ENCODE peak calls at places on chromosomes 11 and 22, in ten cellular contexts. One of them, this sample, is unnamed.

GRCh38 chr22:42257386-42257785 is 13.1 kb downstream of the TCF20 start:
- DNase-seq in bronchial epithelial cell: no peak
- DNase-seq in activated T-cell treated with anti-CD3 and anti-CD28 coated beads, Interleukin-2, amount 50 U/mL, for 24 hours: no peak
- DNase-seq in HL-60: no peak
- DNase-seq in lung microvascular endothelial cell: no peak
- DNase-seq in stimulated activated CD4-positive, alpha-beta T cell treated with anti-CD3 and anti-CD28 coated beads, Interleukin-4, amount 100 ng/mL, for 4 hours: no peak
- DNase-seq in A549: no peak
- DNase-seq in NCI-H2081: no peak
- DNase-seq in mucosa of gallbladder: no peak
- DNase-seq in NCI-H1694: no peak
- DNase-seq in this sample: no peak

GRCh38 chr11:67483901-67484665 is 1.3 kb downstream of the AIP start:
- DNase-seq in bronchial epithelial cell: no peak
- DNase-seq in activated T-cell treated with anti-CD3 and anti-CD28 coated beads, Interleukin-2, amount 50 U/mL, for 24 hours: peak
- DNase-seq in HL-60: no peak
- DNase-seq in lung microvascular endothelial cell: no peak
- DNase-seq in stimulated activated CD4-positive, alpha-beta T cell treated with anti-CD3 and anti-CD28 coated beads, Interleukin-4, amount 100 ng/mL, for 4 hours: peak
- DNase-seq in A549: no peak
- DNase-seq in NCI-H2081: no peak
- DNase-seq in mucosa of gallbladder: no peak
- DNase-seq in NCI-H1694: no peak
- DNase-seq in this sample: no peak

GRCh38 chr11:125376117-125376516 is 119.9 kb downstream of the FEZ1 start:
- DNase-seq in bronchial epithelial cell: peak
- DNase-seq in activated T-cell treated with anti-CD3 and anti-CD28 coated beads, Interleukin-2, amount 50 U/mL, for 24 hours: no peak
- DNase-seq in HL-60: no peak
- DNase-seq in lung microvascular endothelial cell: no peak
- DNase-seq in stimulated activated CD4-positive, alpha-beta T cell treated with anti-CD3 and anti-CD28 coated beads, Interleukin-4, amount 100 ng/mL, for 4 hours: no peak
- DNase-seq in A549: no peak
- DNase-seq in NCI-H2081: no peak
- DNase-seq in mucosa of gallbladder: no peak
- DNase-seq in NCI-H1694: no peak
- DNase-seq in this sample: no peak

GRCh38 chr11:33723238-33723881 is 12.9 kb downstream of the CD59 start:
- DNase-seq in bronchial epithelial cell: peak
- DNase-seq in activated T-cell treated with anti-CD3 and anti-CD28 coated beads, Interleukin-2, amount 50 U/mL, for 24 hours: no peak
- DNase-seq in HL-60: no peak
- DNase-seq in lung microvascular endothelial cell: no peak
- DNase-seq in stimulated activated CD4-positive, alpha-beta T cell treated with anti-CD3 and anti-CD28 coated beads, Interleukin-4, amount 100 ng/mL, for 4 hours: no peak
- DNase-seq in A549: peak
- DNase-seq in NCI-H2081: no peak
- DNase-seq in mucosa of gallbladder: no peak
- DNase-seq in NCI-H1694: no peak
- DNase-seq in this sample: no peak

GRCh38 chr11:67345247-67345948 is 7.9 kb downstream of the POLD4 start:
- DNase-seq in bronchial epithelial cell: no peak
- DNase-seq in activated T-cell treated with anti-CD3 and anti-CD28 coated beads, Interleukin-2, amount 50 U/mL, for 24 hours: peak
- DNase-seq in HL-60: no peak
- DNase-seq in lung microvascular endothelial cell: peak
- DNase-seq in stimulated activated CD4-positive, alpha-beta T cell treated with anti-CD3 and anti-CD28 coated beads, Interleukin-4, amount 100 ng/mL, for 4 hours: no peak
- DNase-seq in A549: no peak
- DNase-seq in NCI-H2081: no peak
- DNase-seq in mucosa of gallbladder: no peak
- DNase-seq in NCI-H1694: no peak
- DNase-seq in this sample: no peak

GRCh38 chr11:11988099-11988651 is 20.3 kb downstream of the DKK3 start:
- DNase-seq in bronchial epithelial cell: peak
- DNase-seq in activated T-cell treated with anti-CD3 and anti-CD28 coated beads, Interleukin-2, amount 50 U/mL, for 24 hours: no peak
- DNase-seq in HL-60: no peak
- DNase-seq in lung microvascular endothelial cell: peak
- DNase-seq in stimulated activated CD4-positive, alpha-beta T cell treated with anti-CD3 and anti-CD28 coated beads, Interleukin-4, amount 100 ng/mL, for 4 hours: no peak
- DNase-seq in A549: no peak
- DNase-seq in NCI-H2081: no peak
- DNase-seq in mucosa of gallbladder: no peak
- DNase-seq in NCI-H1694: no peak
- DNase-seq in this sample: no peak

GRCh38 chr11:64251986-64252837 is 882 bp downstream of the PLCB3 start:
- DNase-seq in bronchial epithelial cell: peak
- DNase-seq in activated T-cell treated with anti-CD3 and anti-CD28 coated beads, Interleukin-2, amount 50 U/mL, for 24 hours: no peak
- DNase-seq in HL-60: no peak
- DNase-seq in lung microvascular endothelial cell: no peak
- DNase-seq in stimulated activated CD4-positive, alpha-beta T cell treated with anti-CD3 and anti-CD28 coated beads, Interleukin-4, amount 100 ng/mL, for 4 hours: no peak
- DNase-seq in A549: peak
- DNase-seq in NCI-H2081: no peak
- DNase-seq in mucosa of gallbladder: no peak
- DNase-seq in NCI-H1694: no peak
- DNase-seq in this sample: peak

GRCh38 chr11:65992056-65992455 is 9.9 kb downstream of the EIF1AD start:
- DNase-seq in bronchial epithelial cell: no peak
- DNase-seq in activated T-cell treated with anti-CD3 and anti-CD28 coated beads, Interleukin-2, amount 50 U/mL, for 24 hours: no peak
- DNase-seq in HL-60: no peak
- DNase-seq in lung microvascular endothelial cell: no peak
- DNase-seq in stimulated activated CD4-positive, alpha-beta T cell treated with anti-CD3 and anti-CD28 coated beads, Interleukin-4, amount 100 ng/mL, for 4 hours: no peak
- DNase-seq in A549: no peak
- DNase-seq in NCI-H2081: no peak
- DNase-seq in mucosa of gallbladder: no peak
- DNase-seq in NCI-H1694: peak
- DNase-seq in this sample: no peak

GRCh38 chr22:37485006-37485713 is 1.0 kb downstream of the MFNG start:
- DNase-seq in bronchial epithelial cell: no peak
- DNase-seq in activated T-cell treated with anti-CD3 and anti-CD28 coated beads, Interleukin-2, amount 50 U/mL, for 24 hours: peak
- DNase-seq in HL-60: peak
- DNase-seq in lung microvascular endothelial cell: peak
- DNase-seq in stimulated activated CD4-positive, alpha-beta T cell treated with anti-CD3 and anti-CD28 coated beads, Interleukin-4, amount 100 ng/mL, for 4 hours: peak
- DNase-seq in A549: no peak
- DNase-seq in NCI-H2081: no peak
- DNase-seq in mucosa of gallbladder: no peak
- DNase-seq in NCI-H1694: no peak
- DNase-seq in this sample: peak

GRCh38 chr11:34337016-34337415 is 20.8 kb downstream of the ABTB2 start:
- DNase-seq in bronchial epithelial cell: no peak
- DNase-seq in activated T-cell treated with anti-CD3 and anti-CD28 coated beads, Interleukin-2, amount 50 U/mL, for 24 hours: no peak
- DNase-seq in HL-60: no peak
- DNase-seq in lung microvascular endothelial cell: no peak
- DNase-seq in stimulated activated CD4-positive, alpha-beta T cell treated with anti-CD3 and anti-CD28 coated beads, Interleukin-4, amount 100 ng/mL, for 4 hours: no peak
- DNase-seq in A549: no peak
- DNase-seq in NCI-H2081: no peak
- DNase-seq in mucosa of gallbladder: no peak
- DNase-seq in NCI-H1694: no peak
- DNase-seq in this sample: no peak

GRCh38 chr22:20807315-20807752 is 33.4 kb downstream of the SERPIND1 start:
- DNase-seq in bronchial epithelial cell: peak
- DNase-seq in activated T-cell treated with anti-CD3 and anti-CD28 coated beads, Interleukin-2, amount 50 U/mL, for 24 hours: no peak
- DNase-seq in HL-60: peak
- DNase-seq in lung microvascular endothelial cell: no peak
- DNase-seq in stimulated activated CD4-positive, alpha-beta T cell treated with anti-CD3 and anti-CD28 coated beads, Interleukin-4, amount 100 ng/mL, for 4 hours: no peak
- DNase-seq in A549: peak
- DNase-seq in NCI-H2081: no peak
- DNase-seq in mucosa of gallbladder: no peak
- DNase-seq in NCI-H1694: no peak
- DNase-seq in this sample: no peak

GRCh38 chr11:128521697-128522062 is 65.7 kb downstream of the ETS1 start:
- DNase-seq in bronchial epithelial cell: no peak
- DNase-seq in activated T-cell treated with anti-CD3 and anti-CD28 coated beads, Interleukin-2, amount 50 U/mL, for 24 hours: peak
- DNase-seq in HL-60: no peak
- DNase-seq in lung microvascular endothelial cell: no peak
- DNase-seq in stimulated activated CD4-positive, alpha-beta T cell treated with anti-CD3 and anti-CD28 coated beads, Interleukin-4, amount 100 ng/mL, for 4 hours: no peak
- DNase-seq in A549: no peak
- DNase-seq in NCI-H2081: no peak
- DNase-seq in mucosa of gallbladder: no peak
- DNase-seq in NCI-H1694: no peak
- DNase-seq in this sample: peak

GRCh38 chr22:42621505-42622002 is 6.9 kb upstream of the POLDIP3 start:
- DNase-seq in bronchial epithelial cell: peak
- DNase-seq in activated T-cell treated with anti-CD3 and anti-CD28 coated beads, Interleukin-2, amount 50 U/mL, for 24 hours: peak
- DNase-seq in HL-60: no peak
- DNase-seq in lung microvascular endothelial cell: peak
- DNase-seq in stimulated activated CD4-positive, alpha-beta T cell treated with anti-CD3 and anti-CD28 coated beads, Interleukin-4, amount 100 ng/mL, for 4 hours: peak
- DNase-seq in A549: peak
- DNase-seq in NCI-H2081: peak
- DNase-seq in mucosa of gallbladder: peak
- DNase-seq in NCI-H1694: peak
- DNase-seq in this sample: peak

This sample was measured in GM10248.